ENCODE peak calls at places on chromosomes 4 and X, in nine cellular contexts. One of them, this sample, is unnamed.

GRCh38 chr4:180636696-180637095 is 1606.5 kb upstream of the TENM3 start:
- DNase-seq in ascending aorta: no peak
- DNase-seq in kidney: no peak
- DNase-seq in esophagus squamous epithelium: no peak
- DNase-seq in HL-60: no peak
- DNase-seq in GM23248: no peak
- DNase-seq in lung: no peak
- DNase-seq in lower lobe of right lung: no peak
- DNase-seq in CD4-positive, alpha-beta T cell: no peak
- DNase-seq in this sample: no peak

GRCh38 chr4:39998659-39999345 is 21.1 kb upstream of the PDS5A start:
- DNase-seq in ascending aorta: no peak
- DNase-seq in kidney: no peak
- DNase-seq in esophagus squamous epithelium: no peak
- DNase-seq in HL-60: no peak
- DNase-seq in GM23248: no peak
- DNase-seq in lung: no peak
- DNase-seq in lower lobe of right lung: no peak
- DNase-seq in CD4-positive, alpha-beta T cell: no peak
- DNase-seq in this sample: no peak

GRCh38 chr4:26529479-26529878 is 39.2 kb upstream of the CCKAR start:
- DNase-seq in ascending aorta: no peak
- DNase-seq in kidney: no peak
- DNase-seq in esophagus squamous epithelium: no peak
- DNase-seq in HL-60: no peak
- DNase-seq in GM23248: no peak
- DNase-seq in lung: no peak
- DNase-seq in lower lobe of right lung: no peak
- DNase-seq in CD4-positive, alpha-beta T cell: no peak
- DNase-seq in this sample: no peak

GRCh38 chr4:32032136-32032672 is 1312.0 kb downstream of the PCDH7 start:
- DNase-seq in ascending aorta: no peak
- DNase-seq in kidney: no peak
- DNase-seq in esophagus squamous epithelium: no peak
- DNase-seq in HL-60: peak
- DNase-seq in GM23248: no peak
- DNase-seq in lung: no peak
- DNase-seq in lower lobe of right lung: no peak
- DNase-seq in CD4-positive, alpha-beta T cell: no peak
- DNase-seq in this sample: no peak

GRCh38 chrX:15055146-15055930 is 182.1 kb downstream of the MOSPD2 start:
- DNase-seq in ascending aorta: no peak
- DNase-seq in kidney: no peak
- DNase-seq in esophagus squamous epithelium: no peak
- DNase-seq in HL-60: no peak
- DNase-seq in GM23248: peak
- DNase-seq in lung: no peak
- DNase-seq in lower lobe of right lung: no peak
- DNase-seq in CD4-positive, alpha-beta T cell: no peak
- DNase-seq in this sample: no peak

GRCh38 chr4:148415500-148415899 is 26.7 kb downstream of the NR3C2 start:
- DNase-seq in ascending aorta: no peak
- DNase-seq in kidney: no peak
- DNase-seq in esophagus squamous epithelium: no peak
- DNase-seq in HL-60: no peak
- DNase-seq in GM23248: peak
- DNase-seq in lung: no peak
- DNase-seq in lower lobe of right lung: no peak
- DNase-seq in CD4-positive, alpha-beta T cell: no peak
- DNase-seq in this sample: no peak

GRCh38 chr4:79855081-79855480 is 217.9 kb downstream of the ANTXR2 start:
- DNase-seq in ascending aorta: no peak
- DNase-seq in kidney: no peak
- DNase-seq in esophagus squamous epithelium: no peak
- DNase-seq in HL-60: no peak
- DNase-seq in GM23248: peak
- DNase-seq in lung: no peak
- DNase-seq in lower lobe of right lung: no peak
- DNase-seq in CD4-positive, alpha-beta T cell: no peak
- DNase-seq in this sample: no peak

GRCh38 chr4:139581096-139581495 is 25.1 kb upstream of the SETD7 start:
- DNase-seq in ascending aorta: no peak
- DNase-seq in kidney: no peak
- DNase-seq in esophagus squamous epithelium: no peak
- DNase-seq in HL-60: no peak
- DNase-seq in GM23248: no peak
- DNase-seq in lung: no peak
- DNase-seq in lower lobe of right lung: no peak
- DNase-seq in CD4-positive, alpha-beta T cell: no peak
- DNase-seq in this sample: no peak

GRCh38 chr4:31657859-31658258 is 937.7 kb downstream of the PCDH7 start:
- DNase-seq in ascending aorta: no peak
- DNase-seq in kidney: no peak
- DNase-seq in esophagus squamous epithelium: no peak
- DNase-seq in HL-60: no peak
- DNase-seq in GM23248: no peak
- DNase-seq in lung: no peak
- DNase-seq in lower lobe of right lung: no peak
- DNase-seq in CD4-positive, alpha-beta T cell: no peak
- DNase-seq in this sample: no peak

GRCh38 chrX:41334866-41335589 is 1.1 kb downstream of the DDX3X start:
- DNase-seq in ascending aorta: peak
- DNase-seq in kidney: peak
- DNase-seq in esophagus squamous epithelium: no peak
- DNase-seq in HL-60: no peak
- DNase-seq in GM23248: peak
- DNase-seq in lung: peak
- DNase-seq in lower lobe of right lung: peak
- DNase-seq in CD4-positive, alpha-beta T cell: no peak
- DNase-seq in this sample: peak

GRCh38 chrX:153733651-153734240 is 9.1 kb downstream of the ABCD1 start:
- DNase-seq in ascending aorta: no peak
- DNase-seq in kidney: no peak
- DNase-seq in esophagus squamous epithelium: no peak
- DNase-seq in HL-60: no peak
- DNase-seq in GM23248: no peak
- DNase-seq in lung: no peak
- DNase-seq in lower lobe of right lung: no peak
- DNase-seq in CD4-positive, alpha-beta T cell: no peak
- DNase-seq in this sample: no peak

GRCh38 chrX:149487292-149487691 is 17.8 kb downstream of the IDS start:
- DNase-seq in ascending aorta: no peak
- DNase-seq in kidney: no peak
- DNase-seq in esophagus squamous epithelium: no peak
- DNase-seq in HL-60: no peak
- DNase-seq in GM23248: no peak
- DNase-seq in lung: no peak
- DNase-seq in lower lobe of right lung: no peak
- DNase-seq in CD4-positive, alpha-beta T cell: no peak
- DNase-seq in this sample: no peak

GRCh38 chrX:26387906-26388305 is 171.9 kb downstream of the MAGEB5 start:
- DNase-seq in ascending aorta: no peak
- DNase-seq in kidney: no peak
- DNase-seq in esophagus squamous epithelium: no peak
- DNase-seq in HL-60: no peak
- DNase-seq in GM23248: no peak
- DNase-seq in lung: no peak
- DNase-seq in lower lobe of right lung: no peak
- DNase-seq in CD4-positive, alpha-beta T cell: no peak
- DNase-seq in this sample: no peak

GRCh38 chr4:112523008-112523440 is 7.0 kb upstream of the NEUROG2 start:
- DNase-seq in ascending aorta: no peak
- DNase-seq in kidney: no peak
- DNase-seq in esophagus squamous epithelium: no peak
- DNase-seq in HL-60: no peak
- DNase-seq in GM23248: no peak
- DNase-seq in lung: no peak
- DNase-seq in lower lobe of right lung: no peak
- DNase-seq in CD4-positive, alpha-beta T cell: no peak
- DNase-seq in this sample: no peak

GRCh38 chr4:168853770-168854169 is 156.3 kb downstream of the CBR4 start:
- DNase-seq in ascending aorta: no peak
- DNase-seq in kidney: no peak
- DNase-seq in esophagus squamous epithelium: no peak
- DNase-seq in HL-60: no peak
- DNase-seq in GM23248: no peak
- DNase-seq in lung: no peak
- DNase-seq in lower lobe of right lung: no peak
- DNase-seq in CD4-positive, alpha-beta T cell: no peak
- DNase-seq in this sample: no peak

GRCh38 chr4:168854216-168854921 is 155.7 kb downstream of the CBR4 start:
- DNase-seq in ascending aorta: peak
- DNase-seq in kidney: no peak
- DNase-seq in esophagus squamous epithelium: no peak
- DNase-seq in HL-60: no peak
- DNase-seq in GM23248: peak
- DNase-seq in lung: no peak
- DNase-seq in lower lobe of right lung: no peak
- DNase-seq in CD4-positive, alpha-beta T cell: no peak
- DNase-seq in this sample: no peak

GRCh38 chr4:168850016-168850415 is 160.0 kb downstream of the CBR4 start:
- DNase-seq in ascending aorta: no peak
- DNase-seq in kidney: no peak
- DNase-seq in esophagus squamous epithelium: no peak
- DNase-seq in HL-60: no peak
- DNase-seq in GM23248: no peak
- DNase-seq in lung: no peak
- DNase-seq in lower lobe of right lung: no peak
- DNase-seq in CD4-positive, alpha-beta T cell: no peak
- DNase-seq in this sample: no peak

GRCh38 chr4:168852933-168853713 is 156.9 kb downstream of the CBR4 start:
- DNase-seq in ascending aorta: no peak
- DNase-seq in kidney: no peak
- DNase-seq in esophagus squamous epithelium: no peak
- DNase-seq in HL-60: no peak
- DNase-seq in GM23248: no peak
- DNase-seq in lung: no peak
- DNase-seq in lower lobe of right lung: no peak
- DNase-seq in CD4-positive, alpha-beta T cell: no peak
- DNase-seq in this sample: no peak

GRCh38 chr4:168852387-168852786 is 157.7 kb downstream of the CBR4 start:
- DNase-seq in ascending aorta: no peak
- DNase-seq in kidney: no peak
- DNase-seq in esophagus squamous epithelium: no peak
- DNase-seq in HL-60: no peak
- DNase-seq in GM23248: no peak
- DNase-seq in lung: no peak
- DNase-seq in lower lobe of right lung: no peak
- DNase-seq in CD4-positive, alpha-beta T cell: no peak
- DNase-seq in this sample: no peak
- H3K27ac ChIP-seq in ascending aorta: peak
- H3K27ac ChIP-seq in kidney: peak
- H3K27ac ChIP-seq in esophagus squamous epithelium: peak
- H3K27ac ChIP-seq in HL-60: no peak
- H3K27ac ChIP-seq in GM23248: no peak
- H3K27ac ChIP-seq in lung: no peak
- H3K27ac ChIP-seq in lower lobe of right lung: peak
- H3K27ac ChIP-seq in CD4-positive, alpha-beta T cell: no peak
- H3K27ac ChIP-seq in this sample: no peak

DNA sequence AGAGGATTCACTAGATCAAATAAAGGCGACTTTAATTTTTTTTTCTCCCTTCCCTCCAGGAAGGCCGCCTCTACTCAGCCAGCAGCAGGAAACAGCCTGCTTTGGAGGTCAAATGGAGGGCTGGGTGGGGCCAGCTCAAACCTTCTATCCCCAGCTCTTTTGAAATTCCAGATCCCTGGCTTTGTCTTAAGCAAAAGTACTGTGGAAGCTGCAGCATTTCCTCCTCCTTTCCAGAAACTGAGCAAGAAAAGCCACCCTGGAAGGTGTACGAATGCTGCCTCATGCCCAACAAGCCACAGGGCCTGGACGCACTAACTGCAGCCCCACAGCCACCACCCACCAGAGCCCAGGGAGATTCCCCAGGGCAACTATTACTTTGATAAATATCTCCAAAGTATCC is 55.1 kb upstream of the ZCCHC13 start:
- DNase-seq in ascending aorta: no peak
- DNase-seq in kidney: no peak
- DNase-seq in esophagus squamous epithelium: no peak
- DNase-seq in HL-60: no peak
- DNase-seq in GM23248: peak
- DNase-seq in lung: no peak
- DNase-seq in lower lobe of right lung: no peak
- DNase-seq in CD4-positive, alpha-beta T cell: no peak
- DNase-seq in this sample: no peak
- H3K27ac ChIP-seq in ascending aorta: no peak
- H3K27ac ChIP-seq in kidney: peak
- H3K27ac ChIP-seq in esophagus squamous epithelium: peak
- H3K27ac ChIP-seq in HL-60: no peak
- H3K27ac ChIP-seq in GM23248: peak
- H3K27ac ChIP-seq in lung: no peak
- H3K27ac ChIP-seq in lower lobe of right lung: no peak
- H3K27ac ChIP-seq in CD4-positive, alpha-beta T cell: no peak
- H3K27ac ChIP-seq in this sample: no peak

GRCh38 chr4:8265171-8265929 is 4.2 kb upstream of the HTRA3 start:
- DNase-seq in ascending aorta: no peak
- DNase-seq in kidney: no peak
- DNase-seq in esophagus squamous epithelium: no peak
- DNase-seq in HL-60: no peak
- DNase-seq in GM23248: no peak
- DNase-seq in lung: no peak
- DNase-seq in lower lobe of right lung: no peak
- DNase-seq in CD4-positive, alpha-beta T cell: no peak
- DNase-seq in this sample: no peak
- H3K27ac ChIP-seq in ascending aorta: no peak
- H3K27ac ChIP-seq in kidney: no peak
- H3K27ac ChIP-seq in esophagus squamous epithelium: no peak
- H3K27ac ChIP-seq in HL-60: no peak
- H3K27ac ChIP-seq in GM23248: no peak
- H3K27ac ChIP-seq in lung: no peak
- H3K27ac ChIP-seq in lower lobe of right lung: no peak
- H3K27ac ChIP-seq in CD4-positive, alpha-beta T cell: no peak
- H3K27ac ChIP-seq in this sample: no peak

DNA sequence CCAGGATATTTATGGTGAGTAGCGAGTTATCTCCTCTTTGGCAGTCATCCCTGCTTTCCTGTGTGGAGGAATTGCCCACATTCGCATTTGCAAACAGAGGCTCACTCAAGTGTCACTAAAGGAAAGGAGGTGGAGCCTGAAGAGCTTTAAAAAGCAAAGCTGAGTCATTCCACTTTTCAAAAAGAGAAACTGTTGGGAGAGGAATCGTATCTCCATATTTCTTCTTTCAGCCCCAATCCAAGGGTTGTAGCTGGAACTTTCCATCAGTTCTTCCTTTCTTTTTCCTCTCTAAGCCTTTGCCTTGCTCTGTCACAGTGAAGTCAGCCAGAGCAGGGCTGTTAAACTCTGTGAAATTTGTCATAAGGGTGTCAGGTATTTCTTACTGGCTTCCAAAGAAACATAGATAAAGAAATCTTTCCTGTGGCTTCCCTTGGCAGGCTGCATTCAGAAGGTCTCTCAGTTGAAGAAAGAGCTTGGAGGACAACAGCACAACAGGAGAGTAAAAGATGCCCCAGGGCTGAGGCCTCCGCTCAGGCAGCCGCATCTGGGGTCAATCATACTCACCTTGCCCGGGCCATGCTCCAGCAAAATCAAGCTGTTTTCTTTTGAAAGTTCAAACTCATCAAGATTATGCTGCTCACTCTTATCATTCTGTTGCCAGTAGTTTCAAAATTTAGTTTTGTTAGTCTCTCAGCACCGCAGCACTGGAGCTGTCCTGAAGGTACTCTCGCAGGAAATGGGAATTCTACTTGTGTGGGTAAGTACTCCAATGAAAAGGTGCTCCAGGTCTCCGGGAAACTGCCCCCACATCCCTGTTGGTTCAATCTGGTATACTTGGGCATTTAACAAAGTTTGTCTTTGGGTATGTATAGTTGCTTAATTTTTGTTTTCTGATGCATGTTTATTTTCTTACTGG is at the start of gene EGF:
- DNase-seq in ascending aorta: no peak
- DNase-seq in kidney: no peak
- DNase-seq in esophagus squamous epithelium: no peak
- DNase-seq in HL-60: no peak
- DNase-seq in GM23248: peak
- DNase-seq in lung: no peak
- DNase-seq in lower lobe of right lung: no peak
- DNase-seq in CD4-positive, alpha-beta T cell: no peak
- DNase-seq in this sample: no peak
- H3K27ac ChIP-seq in ascending aorta: no peak
- H3K27ac ChIP-seq in kidney: peak
- H3K27ac ChIP-seq in esophagus squamous epithelium: no peak
- H3K27ac ChIP-seq in HL-60: no peak
- H3K27ac ChIP-seq in GM23248: no peak
- H3K27ac ChIP-seq in lung: peak
- H3K27ac ChIP-seq in lower lobe of right lung: no peak
- H3K27ac ChIP-seq in CD4-positive, alpha-beta T cell: no peak
- H3K27ac ChIP-seq in this sample: no peak

This sample was measured in substantia nigra.